ENCODE peak calls at places on chromosomes 3 and 15, in nine cellular contexts. D is CD4-positive, alpha-beta T cell; H is posterior vena cava; Y is right cardiac atrium; T is nucleus accumbens; Q is Calu3; S is stimulated activated CD4-positive, alpha-beta T cell treated with anti-CD3 and anti-CD28 coated beads, TNF-alpha, amount 100 ng/mL, for 24 hours; U is epithelial cell of esophagus; G is AML-193. A is an unnamed sample.

GRCh38 chr15:33425149-33425548 is 114.4 kb downstream of the RYR3 start:
- DNase-seq in D (no peak), H (no peak), Y (no peak), T (no peak), Q (no peak), S (no peak), U (peak), G (no peak), A (no peak)

GRCh38 chr15:62777657-62778056 is 264.9 kb upstream of the TPM1 start:
- DNase-seq in D (no peak), H (no peak), Y (no peak), T (no peak), Q (no peak), S (no peak), U (peak), G (no peak), A (no peak)

GRCh38 chr3:187952849-187953248 is 201.1 kb upstream of the LPP start:
- DNase-seq in D (no peak), H (no peak), Y (no peak), T (no peak), Q (no peak), S (no peak), U (peak), G (no peak), A (no peak)

GRCh38 chr15:88906130-88906529 is 7.0 kb downstream of the MFGE8 start:
- DNase-seq in D (no peak), H (no peak), Y (no peak), T (no peak), Q (no peak), S (no peak), U (no peak), G (no peak), A (no peak)

GRCh38 chr3:159829056-159829995 is 159.3 kb upstream of the IL12A start:
- DNase-seq in D (no peak), H (no peak), Y (peak), T (no peak), Q (peak), S (no peak), U (peak), G (peak), A (peak)

GRCh38 chr3:192229866-192230265 is 497.5 kb downstream of the FGF12 start:
- DNase-seq in D (no peak), H (no peak), Y (no peak), T (no peak), Q (no peak), S (no peak), U (no peak), G (no peak), A (no peak)

GRCh38 chr3:105836533-105836932 is 32.3 kb downstream of the CBLB start:
- DNase-seq in D (no peak), H (no peak), Y (no peak), T (no peak), Q (no peak), S (no peak), U (peak), G (no peak), A (no peak)

GRCh38 chr3:83248454-83248853 is 1487.0 kb upstream of the GBE1 start:
- DNase-seq in D (no peak), H (no peak), Y (no peak), T (no peak), Q (no peak), S (no peak), U (peak), G (no peak), A (no peak)

GRCh38 chr15:67076147-67076843 is 10.9 kb downstream of the SMAD3 start:
- DNase-seq in D (no peak), H (peak), Y (no peak), T (no peak), Q (peak), S (peak), U (peak), G (no peak), A (no peak)

GRCh38 chr3:50466177-50466576 is 37.3 kb downstream of the CACNA2D2 start:
- DNase-seq in D (no peak), H (no peak), Y (no peak), T (no peak), Q (no peak), S (no peak), U (no peak), G (no peak), A (no peak)

GRCh38 chr3:45792036-45792435 is 4.3 kb downstream of the SLC6A20 start:
- DNase-seq in D (no peak), H (no peak), Y (no peak), T (no peak), Q (no peak), S (no peak), U (no peak), G (no peak), A (no peak)

GRCh38 chr15:43285609-43286037 is 18.9 kb upstream of the TGM5 start:
- DNase-seq in D (peak), H (no peak), Y (no peak), T (no peak), Q (peak), S (no peak), U (peak), G (peak), A (peak)

GRCh38 chr3:107662109-107662477 is 139.3 kb downstream of the BBX start:
- DNase-seq in D (no peak), H (no peak), Y (no peak), T (no peak), Q (no peak), S (no peak), U (peak), G (no peak), A (peak)

GRCh38 chr3:178505832-178506231 is 30.4 kb upstream of the KCNMB2 start:
- DNase-seq in D (no peak), H (no peak), Y (no peak), T (no peak), Q (no peak), S (no peak), U (no peak), G (no peak), A (no peak)

GRCh38 chr3:45054196-45054857 is 28.2 kb downstream of the CLEC3B start:
- DNase-seq in D (no peak), H (no peak), Y (no peak), T (no peak), Q (no peak), S (no peak), U (peak), G (peak), A (no peak)

GRCh38 chr15:81338422-81339007 is 14.6 kb upstream of the STARD5 start:
- DNase-seq in D (no peak), H (peak), Y (peak), T (no peak), Q (no peak), S (no peak), U (peak), G (peak), A (no peak)

GRCh38 chr15:69880616-69881309 is 217.0 kb downstream of the TLE3 start:
- DNase-seq in D (no peak), H (no peak), Y (no peak), T (no peak), Q (no peak), S (no peak), U (no peak), G (no peak), A (no peak)

GRCh38 chr15:79283252-79284048 is 928 bp downstream of the ANKRD34C start:
- DNase-seq in D (no peak), H (peak), Y (peak), T (peak), Q (peak), S (peak), U (peak), G (no peak), A (peak)

GRCh38 chr3:143170676-143171075 is 51.1 kb downstream of the CHST2 start:
- DNase-seq in D (no peak), H (no peak), Y (no peak), T (no peak), Q (no peak), S (no peak), U (peak), G (no peak), A (no peak)

GRCh38 chr15:72146221-72146620 is 28.0 kb downstream of the SENP8 start:
- DNase-seq in D (no peak), H (no peak), Y (no peak), T (no peak), Q (no peak), S (no peak), U (no peak), G (no peak), A (no peak)

GRCh38 chr3:161600185-161600584 is 103.6 kb downstream of the OTOL1 start:
- DNase-seq in D (no peak), H (no peak), Y (no peak), T (no peak), Q (no peak), S (no peak), U (peak), G (no peak), A (no peak)

GRCh38 chr3:56725175-56725574 is 42.1 kb upstream of the TASOR start:
- DNase-seq in D (peak), H (no peak), Y (no peak), T (no peak), Q (no peak), S (peak), U (no peak), G (no peak), A (no peak)

GRCh38 chr15:40330368-40330836 is 6.9 kb downstream of the INAFM2 start:
- DNase-seq in D (no peak), H (peak), Y (peak), T (no peak), Q (no peak), S (no peak), U (no peak), G (peak), A (peak)

GRCh38 chr15:70185251-70185711 is 87.6 kb upstream of the TLE3 start:
- DNase-seq in D (no peak), H (no peak), Y (no peak), T (no peak), Q (no peak), S (no peak), U (no peak), G (no peak), A (no peak)

GRCh38 chr3:1963896-1964295 is 134.8 kb upstream of the CNTN4 start:
- DNase-seq in D (no peak), H (no peak), Y (no peak), T (no peak), Q (no peak), S (no peak), U (no peak), G (no peak), A (no peak)

GRCh38 chr3:169769287-169770181 is at the start of gene ACTRT3:
- DNase-seq in D (peak), H (peak), Y (peak), T (peak), Q (peak), S (peak), U (peak), G (peak), A (peak)

GRCh38 chr3:127747751-127748521 is 74.4 kb downstream of the MGLL start:
- DNase-seq in D (no peak), H (peak), Y (peak), T (no peak), Q (peak), S (no peak), U (peak), G (no peak), A (peak)

GRCh38 chr15:40064231-40064894 is 25.4 kb upstream of the SRP14 start:
- DNase-seq in D (no peak), H (peak), Y (no peak), T (no peak), Q (no peak), S (no peak), U (peak), G (no peak), A (no peak)

GRCh38 chr3:189833996-189834395 is 202.8 kb downstream of the TP63 start:
- DNase-seq in D (no peak), H (no peak), Y (no peak), T (no peak), Q (no peak), S (no peak), U (peak), G (no peak), A (no peak)

GRCh38 chr3:12294885-12295580 is 6.2 kb downstream of the PPARG start:
- DNase-seq in D (no peak), H (no peak), Y (no peak), T (no peak), Q (no peak), S (no peak), U (peak), G (no peak), A (no peak)

GRCh38 chr3:140288575-140288974 is 353.6 kb downstream of the CLSTN2 start:
- DNase-seq in D (no peak), H (no peak), Y (no peak), T (no peak), Q (no peak), S (no peak), U (peak), G (no peak), A (no peak)

GRCh38 chr3:105085506-105085905 is 281.2 kb upstream of the ALCAM start:
- DNase-seq in D (no peak), H (no peak), Y (no peak), T (no peak), Q (no peak), S (no peak), U (no peak), G (no peak), A (no peak)

GRCh38 chr15:63513271-63513670 is 8.9 kb downstream of the USP3 start:
- DNase-seq in D (no peak), H (no peak), Y (no peak), T (no peak), Q (no peak), S (no peak), U (no peak), G (no peak), A (no peak)

GRCh38 chr3:189490337-189490736 is 140.9 kb upstream of the TP63 start:
- DNase-seq in D (no peak), H (no peak), Y (no peak), T (no peak), Q (peak), S (no peak), U (peak), G (no peak), A (no peak)

GRCh38 chr3:159600291-159600690 is 388.3 kb upstream of the IL12A start:
- DNase-seq in D (no peak), H (no peak), Y (no peak), T (no peak), Q (no peak), S (no peak), U (no peak), G (no peak), A (no peak)

A was measured in mucosa of gallbladder.